ENCODE peak calls at places on chromosomes 11 and 22, in eight cellular contexts. I, Z, F, Q, K, J, L and O are unnamed samples. For H3K4me1 and H3K9me3, the result is how much of the 10 kb centered on the place peaks cover.

GRCh38 chr22:42022162-42022847 is 23.7 kb downstream of the WBP2NL start:
- DNase-seq in I (no peak), Q (no peak), L (no peak), F (no peak), K (no peak), Z (no peak), J (no peak), O (no peak)

GRCh38 chr22:36577019-36577418 is 48.1 kb upstream of the EIF3D start:
- DNase-seq in Q (no peak), J (no peak), Z (no peak), F (no peak), K (no peak), I (no peak), L (no peak), O (no peak)

GRCh38 chr11:13486926-13487660 is 8.7 kb downstream of the PTH start:
- DNase-seq in I (peak), L (peak), K (no peak), Z (peak), J (no peak), F (no peak), Q (no peak), O (no peak)

GRCh38 chr11:108512706-108513105 is 14.5 kb upstream of the POGLUT3 start:
- DNase-seq in K (no peak), F (no peak), L (no peak), J (no peak), Q (no peak), Z (no peak), I (no peak), O (no peak)

GRCh38 chr22:36874309-36874696 is 13.5 kb downstream of the NCF4 start:
- DNase-seq in F (no peak), I (no peak), L (no peak), K (no peak), Q (no peak), Z (no peak), J (no peak), O (no peak)

GRCh38 chr11:111302298-111302697 is 4.0 kb downstream of the POU2AF3 start:
- DNase-seq in J (no peak), Q (no peak), F (no peak), Z (no peak), I (no peak), K (peak), L (no peak), O (no peak)

GRCh38 chr11:112745958-112746357 is 215.3 kb upstream of the NCAM1 start:
- DNase-seq in J (no peak), F (no peak), K (no peak), L (no peak), Q (no peak), Z (no peak), I (no peak), O (no peak)

GRCh38 chr11:110587972-110588371 is 124.3 kb downstream of the ARHGAP20 start:
- DNase-seq in F (no peak), K (no peak), J (no peak), Z (no peak), I (no peak), L (no peak), Q (no peak), O (no peak)

GRCh38 chr11:62069374-62069773 is 54.4 kb upstream of the INCENP start:
- DNase-seq in Q (no peak), Z (no peak), K (no peak), I (no peak), J (no peak), L (no peak), F (no peak), O (no peak)

GRCh38 chr22:28930357-28931007 is 47.1 kb downstream of the ZNRF3 start:
- DNase-seq in K (no peak), J (no peak), F (no peak), L (no peak), Z (no peak), I (no peak), Q (no peak), O (no peak)

GRCh38 chr11:129041611-129042018 is 98.9 kb upstream of the TP53AIP1 start:
- DNase-seq in L (no peak), Z (no peak), Q (no peak), F (no peak), I (no peak), J (no peak), K (no peak), O (no peak)

GRCh38 chr22:43777204-43777671 is 34.9 kb downstream of the EFCAB6 start:
- DNase-seq in I (no peak), F (no peak), Z (no peak), J (no peak), L (no peak), Q (no peak), K (peak), O (no peak)

GRCh38 chr22:39994566-39995345 is at the start of gene FAM83F:
- DNase-seq in L (peak), K (no peak), J (no peak), Z (no peak), I (no peak), Q (no peak), F (no peak), O (no peak)

GRCh38 chr22:27075028-27075678 is 417.8 kb downstream of the MIAT start:
- DNase-seq in Z (no peak), K (no peak), J (no peak), F (no peak), L (no peak), I (no peak), Q (no peak), O (no peak)

GRCh38 chr11:43942651-43943356 is 367 bp downstream of the C11orf96 start:
- DNase-seq in L (no peak), F (peak), J (no peak), K (no peak), Q (no peak), I (no peak), Z (no peak), O (no peak)

GRCh38 chr11:57303990-57304579 is 20.7 kb downstream of the TNKS1BP1 start:
- DNase-seq in J (peak), Q (no peak), Z (peak), K (no peak), I (no peak), F (peak), L (no peak), O (no peak)

GRCh38 chr22:39592104-39593060 is 21.8 kb downstream of the CACNA1I start:
- DNase-seq in Z (no peak), F (peak), Q (no peak), I (no peak), L (no peak), J (no peak), K (no peak), O (no peak)

GRCh38 chr11:104191124-104191523 is 27.2 kb upstream of the PDGFD start:
- DNase-seq in Z (no peak), I (no peak), Q (no peak), F (no peak), J (no peak), L (no peak), K (no peak), O (no peak)

GRCh38 chr11:3130269-3131071 is 34.6 kb downstream of the OSBPL5 start:
- DNase-seq in L (no peak), K (no peak), F (no peak), I (no peak), J (peak), Z (peak), Q (no peak), O (no peak)

GRCh38 chr22:45575173-45575572 is 72.5 kb downstream of the FBLN1 start:
- DNase-seq in Z (peak), K (no peak), F (no peak), L (no peak), Q (no peak), I (no peak), J (no peak), O (no peak)

GRCh38 chr11:17354070-17354924 is 2.7 kb downstream of the NCR3LG1 start:
- DNase-seq in J (no peak), I (peak), K (no peak), F (peak), Z (peak), L (peak), Q (no peak), O (no peak)

GRCh38 chr22:36104435-36104834 is 56.1 kb downstream of the APOL3 start:
- DNase-seq in Z (no peak), I (no peak), F (no peak), L (no peak), Q (no peak), J (no peak), K (no peak), O (no peak)

GRCh38 chr11:65873280-65874156 is 918 bp upstream of the EFEMP2 start:
- DNase-seq in F (peak), L (peak), Q (no peak), J (peak), Z (peak), K (peak), I (peak), O (peak)

GRCh38 chr22:17137226-17137625 is 16.1 kb upstream of the TMEM121B start:
- DNase-seq in J (peak), Z (no peak), F (no peak), Q (no peak), I (no peak), L (no peak), K (no peak), O (no peak)

GRCh38 chr11:57480409-57481137 is 20.2 kb downstream of the RTN4RL2 start:
- DNase-seq in Q (no peak), Z (peak), K (no peak), L (no peak), J (no peak), F (peak), I (no peak), O (no peak)

GRCh38 chr11:9575531-9576240 is 2.2 kb downstream of the WEE1 start:
- DNase-seq in F (no peak), I (no peak), L (no peak), K (no peak), J (no peak), Q (no peak), Z (no peak), O (no peak)

GRCh38 chr11:40029406-40029805 is 1430.0 kb downstream of the LRRC4C start:
- DNase-seq in Q (no peak), J (no peak), I (no peak), F (no peak), Z (no peak), L (no peak), K (no peak), O (no peak)

GRCh38 chr11:116993599-116993998 is 104.6 kb downstream of the SIK3 start:
- DNase-seq in I (no peak), Z (no peak), J (no peak), Q (no peak), L (peak), F (peak), K (no peak), O (no peak)

GRCh38 chr11:45079943-45080719 is 66.3 kb upstream of the PRDM11 start:
- DNase-seq in K (no peak), Z (no peak), L (peak), F (no peak), J (no peak), I (no peak), Q (no peak), O (no peak)

GRCh38 chr11:134544095-134544815 is 132.2 kb upstream of the B3GAT1 start:
- DNase-seq in I (no peak), Q (no peak), J (no peak), K (no peak), Z (no peak), L (no peak), F (no peak), O (no peak)

GRCh38 chr11:30960387-30960992 is 374.3 kb upstream of the MPPED2 start:
- DNase-seq in I (no peak), J (no peak), F (peak), Q (peak), Z (no peak), K (no peak), L (no peak), O (no peak)

GRCh38 chr11:127873478-127873877 is 713.9 kb downstream of the ETS1 start:
- DNase-seq in K (no peak), J (no peak), I (no peak), Z (no peak), Q (no peak), L (no peak), F (no peak), O (no peak)

GRCh38 chr11:105071060-105071732 is 26.1 kb upstream of the CARD16 start:
- DNase-seq in Z (no peak), Q (no peak), L (peak), I (no peak), J (no peak), F (no peak), K (no peak), O (no peak)

GRCh38 chr11:72221386-72221785 is 3.2 kb upstream of the INPPL1 start:
- DNase-seq in I (no peak), L (no peak), Z (no peak), Q (no peak), J (no peak), F (no peak), K (peak), O (no peak)

GRCh38 chr11:90614318-90614717 is 391.5 kb upstream of the CHORDC1 start:
- DNase-seq in I (no peak), J (no peak), Q (no peak), L (no peak), F (no peak), Z (no peak), K (no peak), O (no peak)
- H3K4me1 ChIP-seq in I (under half), J (under half), Q (under half), L (under half), F (under half), Z (under half), K (under half), O (under half)

GRCh38 chr11:42243370-42243769 is 783.9 kb upstream of the LRRC4C start:
- DNase-seq in Z (no peak), F (no peak), J (no peak), Q (no peak), L (no peak), I (no peak), K (no peak), O (no peak)
- H3K9me3 ChIP-seq in Z (under half), F (under half), J (under half), Q (under half), L (under half), I (under half), K (under half), O (under half)

GRCh38 chr11:76208438-76208828 is 2.1 kb upstream of the WNT11 start:
- DNase-seq in K (no peak), J (no peak), Q (no peak), I (no peak), Z (no peak), F (no peak), L (no peak), O (no peak)

GRCh38 chr11:76205252-76206076 is 838 bp downstream of the WNT11 start:
- DNase-seq in K (no peak), Z (peak), L (no peak), Q (no peak), J (no peak), F (no peak), I (no peak), O (no peak)

GRCh38 chr11:76206077-76206326 is 300 bp downstream of the WNT11 start:
- DNase-seq in L (no peak), F (no peak), K (no peak), Q (no peak), J (no peak), Z (no peak), I (no peak), O (no peak)

GRCh38 chr11:76207642-76208378 is 1.5 kb upstream of the WNT11 start:
- DNase-seq in Z (peak), Q (no peak), F (peak), K (no peak), L (peak), I (peak), J (peak), O (no peak)

DNA sequence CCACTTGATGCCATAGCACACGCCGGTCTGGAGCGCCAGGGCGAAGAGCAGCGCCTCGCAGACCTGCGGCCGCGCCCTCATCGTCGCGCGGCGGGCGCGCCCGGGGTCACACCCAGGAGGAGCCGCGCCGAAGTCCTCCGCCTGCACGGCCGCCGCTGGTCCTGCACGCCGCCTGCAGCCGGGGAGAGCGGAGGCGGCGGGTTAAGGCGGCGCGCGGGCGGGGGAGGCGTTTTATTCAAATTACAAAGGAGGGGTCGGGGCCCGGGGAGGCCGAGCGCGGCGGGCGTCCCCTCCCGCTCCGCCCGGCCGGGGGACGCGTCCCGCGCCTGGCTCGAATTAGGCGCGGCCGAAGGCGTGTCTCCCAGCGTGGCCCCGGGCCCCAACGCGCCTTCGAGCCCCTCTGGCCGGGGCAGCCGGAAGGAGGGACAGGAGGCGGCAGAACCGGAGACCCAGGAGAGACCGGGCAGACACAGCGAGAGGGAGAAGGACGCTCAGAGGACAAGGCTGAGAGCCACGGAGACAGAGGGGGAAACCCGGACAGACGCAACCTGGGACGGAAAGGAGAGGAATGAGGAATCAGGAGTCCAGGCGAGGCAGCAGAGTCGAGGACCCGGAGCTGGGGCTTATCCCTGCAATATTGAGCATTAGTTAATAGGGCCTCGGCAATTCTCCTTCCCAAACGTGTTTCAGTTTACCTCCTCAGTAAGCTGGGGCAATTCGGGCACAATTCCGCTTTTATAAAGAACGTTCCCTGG is at the start of gene WNT11:
- DNase-seq in L (peak), K (no peak), Q (no peak), I (no peak), J (no peak), Z (peak), F (peak), O (no peak)
- H3K4me1 ChIP-seq in L (under half), K (half or more), Q (under half), I (under half), J (half or more), Z (under half), F (under half), O (half or more)

GRCh38 chr22:47561766-47562165 is 799.3 kb downstream of the TBC1D22A start:
- DNase-seq in K (peak), I (no peak), L (no peak), Z (no peak), F (no peak), J (no peak), Q (no peak), O (no peak)
- H3K9me3 ChIP-seq in K (under half), I (under half), L (under half), Z (under half), F (under half), J (under half), Q (under half), O (under half)

GRCh38 chr11:1828542-1828941 is 6.2 kb upstream of the SYT8 start:
- DNase-seq in I (no peak), Q (no peak), J (no peak), Z (no peak), K (no peak), L (no peak), F (no peak), O (no peak)
- H3K4me1 ChIP-seq in I (under half), Q (under half), J (half or more), Z (under half), K (under half), L (under half), F (under half), O (half or more)

GRCh38 chr22:49300951-49301397 is 526.7 kb downstream of the BRD1 start:
- DNase-seq in Q (no peak), F (no peak), K (no peak), J (peak), L (no peak), I (no peak), Z (no peak), O (no peak)
- H3K9me3 ChIP-seq in Q (under half), F (under half), K (under half), J (under half), L (under half), I (under half), Z (under half), O (under half)

GRCh38 chr11:89503422-89503821 is 12.2 kb upstream of the NOX4 start:
- DNase-seq in L (no peak), K (no peak), J (no peak), Z (no peak), I (no peak), Q (no peak), F (no peak), O (no peak)
- H3K4me1 ChIP-seq in L (under half), K (under half), J (under half), Z (under half), I (under half), Q (under half), F (under half), O (under half)

DNA sequence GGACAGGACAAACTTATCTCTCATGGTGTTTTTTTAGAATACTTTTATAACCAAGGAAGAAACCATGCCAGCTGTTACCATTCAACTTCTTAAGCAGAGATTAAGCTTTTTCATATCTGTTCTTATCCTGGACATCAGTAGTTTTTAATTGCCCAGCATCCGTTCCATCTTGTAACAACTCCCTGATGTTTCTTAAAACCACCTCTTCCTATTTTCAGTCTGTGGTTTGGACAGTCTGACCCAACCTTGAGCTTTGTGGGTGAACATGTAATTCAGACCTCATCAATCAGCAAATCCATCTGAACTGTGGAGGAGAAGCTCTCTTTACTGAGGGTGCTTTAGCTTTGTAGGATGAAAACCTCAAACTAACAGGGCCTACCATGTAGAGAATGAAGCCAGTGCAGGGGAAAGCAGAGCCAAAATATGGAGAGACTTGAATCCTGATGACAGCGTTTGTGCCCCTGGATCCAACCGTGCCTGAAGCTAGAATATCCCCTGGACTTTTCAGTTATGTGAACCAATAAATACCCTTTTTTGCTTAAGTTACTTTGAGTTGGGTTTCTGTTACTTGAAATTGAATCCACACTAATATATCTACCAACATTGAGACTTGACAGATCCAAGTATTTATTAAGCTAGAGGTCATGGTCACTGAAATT is 9.4 kb downstream of the TUG1 start:
- DNase-seq in I (no peak), Q (no peak), J (no peak), L (no peak), K (no peak), F (no peak), Z (no peak), O (no peak)
- H3K9me3 ChIP-seq in I (half or more), Q (under half), J (half or more), L (half or more), K (half or more), F (under half), Z (under half), O (half or more)

GRCh38 chr22:20118572-20119020 is 1.6 kb upstream of the TRMT2A start:
- DNase-seq in I (no peak), Z (peak), Q (no peak), K (no peak), L (no peak), F (no peak), J (no peak), O (no peak)
- H3K4me1 ChIP-seq in I (under half), Z (under half), Q (under half), K (half or more), L (under half), F (under half), J (under half), O (under half)

DNA sequence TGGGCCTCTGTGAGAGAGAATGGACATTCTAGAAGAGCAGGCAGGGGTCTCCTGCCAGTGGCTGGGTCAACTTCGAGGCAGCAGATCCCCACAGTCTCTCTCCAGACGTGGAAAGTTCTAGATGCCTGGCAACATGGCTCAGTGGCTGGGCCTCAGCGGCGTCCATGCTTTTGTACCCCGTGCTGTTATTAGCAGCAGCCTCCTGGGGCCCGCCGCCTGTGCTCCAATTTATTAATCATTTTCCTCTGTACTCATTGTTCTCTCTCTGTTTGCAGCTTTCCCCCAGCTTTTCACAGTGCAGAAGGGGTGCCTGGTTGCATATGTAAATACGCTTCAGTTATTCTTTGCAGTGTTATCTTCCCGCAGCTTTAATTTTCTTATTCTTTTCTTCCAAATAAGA is 515.1 kb downstream of the TBC1D22A start:
- DNase-seq in L (no peak), Q (no peak), K (no peak), J (peak), Z (no peak), I (no peak), F (no peak), O (no peak)
- H3K9me3 ChIP-seq in L (under half), Q (under half), K (under half), J (under half), Z (under half), I (under half), F (under half), O (under half)